ENCODE peak calls at places on chromosome 1, in eight cellular contexts. One of them, this sample, is unnamed.

GRCh38 chr1:37306461-37306860 is 167.9 kb upstream of the ZC3H12A start:
- DNase-seq in cardiac fibroblast: peak; percentile 20
- DNase-seq in fibroblast of mammary gland: peak; percentile 1
- DNase-seq in fibroblast of pulmonary artery: peak; percentile 4
- DNase-seq in cardiac muscle cell: peak; percentile 54
- DNase-seq in prostate gland: peak; percentile 7
- DNase-seq in colonic mucosa: no peak
- DNase-seq in AG04450: no peak
- DNase-seq in this sample: no peak

GRCh38 chr1:246503341-246503740 is 3.7 kb downstream of the SMYD3 start:
- DNase-seq in cardiac fibroblast: no peak
- DNase-seq in fibroblast of mammary gland: peak; percentile 18
- DNase-seq in fibroblast of pulmonary artery: no peak
- DNase-seq in cardiac muscle cell: no peak
- DNase-seq in prostate gland: peak; percentile 32
- DNase-seq in colonic mucosa: no peak
- DNase-seq in AG04450: no peak
- DNase-seq in this sample: no peak

GRCh38 chr1:198122693-198123092 is 34.1 kb upstream of the NEK7 start:
- DNase-seq in cardiac fibroblast: peak; percentile 36
- DNase-seq in fibroblast of mammary gland: no peak
- DNase-seq in fibroblast of pulmonary artery: peak; percentile 31
- DNase-seq in cardiac muscle cell: peak; percentile 43
- DNase-seq in prostate gland: no peak
- DNase-seq in colonic mucosa: no peak
- DNase-seq in AG04450: no peak
- DNase-seq in this sample: no peak

GRCh38 chr1:162035241-162035640 is 11.6 kb upstream of the OLFML2B start:
- DNase-seq in cardiac fibroblast: no peak
- DNase-seq in fibroblast of mammary gland: no peak
- DNase-seq in fibroblast of pulmonary artery: peak; percentile 37
- DNase-seq in cardiac muscle cell: peak; percentile 33
- DNase-seq in prostate gland: no peak
- DNase-seq in colonic mucosa: no peak
- DNase-seq in AG04450: no peak
- DNase-seq in this sample: no peak

GRCh38 chr1:6999826-7000225 is 214.6 kb downstream of the CAMTA1 start:
- DNase-seq in cardiac fibroblast: no peak
- DNase-seq in fibroblast of mammary gland: no peak
- DNase-seq in fibroblast of pulmonary artery: no peak
- DNase-seq in cardiac muscle cell: no peak
- DNase-seq in prostate gland: no peak
- DNase-seq in colonic mucosa: no peak
- DNase-seq in AG04450: no peak
- DNase-seq in this sample: no peak

GRCh38 chr1:180269848-180270766 is 40.0 kb downstream of the LHX4 start:
- DNase-seq in cardiac fibroblast: no peak
- DNase-seq in fibroblast of mammary gland: no peak
- DNase-seq in fibroblast of pulmonary artery: peak; percentile 16
- DNase-seq in cardiac muscle cell: no peak
- DNase-seq in prostate gland: no peak
- DNase-seq in colonic mucosa: peak; percentile 88
- DNase-seq in AG04450: no peak
- DNase-seq in this sample: no peak

GRCh38 chr1:77571642-77572041 is 110.8 kb downstream of the ZZZ3 start:
- DNase-seq in cardiac fibroblast: no peak
- DNase-seq in fibroblast of mammary gland: no peak
- DNase-seq in fibroblast of pulmonary artery: no peak
- DNase-seq in cardiac muscle cell: no peak
- DNase-seq in prostate gland: no peak
- DNase-seq in colonic mucosa: no peak
- DNase-seq in AG04450: no peak
- DNase-seq in this sample: no peak

GRCh38 chr1:87916965-87917364 is 588.3 kb downstream of the LMO4 start:
- DNase-seq in cardiac fibroblast: peak; percentile 32
- DNase-seq in fibroblast of mammary gland: no peak
- DNase-seq in fibroblast of pulmonary artery: peak; percentile 29
- DNase-seq in cardiac muscle cell: peak; percentile 3
- DNase-seq in prostate gland: no peak
- DNase-seq in colonic mucosa: no peak
- DNase-seq in AG04450: no peak
- DNase-seq in this sample: no peak

GRCh38 chr1:5720484-5720883 is 271.7 kb downstream of the NPHP4 start:
- DNase-seq in cardiac fibroblast: no peak
- DNase-seq in fibroblast of mammary gland: no peak
- DNase-seq in fibroblast of pulmonary artery: no peak
- DNase-seq in cardiac muscle cell: no peak
- DNase-seq in prostate gland: no peak
- DNase-seq in colonic mucosa: no peak
- DNase-seq in AG04450: no peak
- DNase-seq in this sample: no peak

GRCh38 chr1:202593845-202594244 is 116.4 kb downstream of the SYT2 start:
- DNase-seq in cardiac fibroblast: no peak
- DNase-seq in fibroblast of mammary gland: no peak
- DNase-seq in fibroblast of pulmonary artery: no peak
- DNase-seq in cardiac muscle cell: no peak
- DNase-seq in prostate gland: peak; percentile 67
- DNase-seq in colonic mucosa: no peak
- DNase-seq in AG04450: no peak
- DNase-seq in this sample: no peak

GRCh38 chr1:204359474-204360255 is at the start of gene PLEKHA6:
- DNase-seq in cardiac fibroblast: peak; percentile 65
- DNase-seq in fibroblast of mammary gland: peak; percentile 40
- DNase-seq in fibroblast of pulmonary artery: peak; percentile 48
- DNase-seq in cardiac muscle cell: peak; percentile 61
- DNase-seq in prostate gland: no peak
- DNase-seq in colonic mucosa: no peak
- DNase-seq in AG04450: no peak
- DNase-seq in this sample: no peak

GRCh38 chr1:66933887-66934700 is 9.3 kb downstream of the MIER1 start:
- DNase-seq in cardiac fibroblast: no peak
- DNase-seq in fibroblast of mammary gland: no peak
- DNase-seq in fibroblast of pulmonary artery: no peak
- DNase-seq in cardiac muscle cell: no peak
- DNase-seq in prostate gland: no peak
- DNase-seq in colonic mucosa: no peak
- DNase-seq in AG04450: no peak
- DNase-seq in this sample: no peak

GRCh38 chr1:93015590-93015989 is 54.3 kb upstream of the DIPK1A start:
- DNase-seq in cardiac fibroblast: peak; percentile 80
- DNase-seq in fibroblast of mammary gland: peak; percentile 65
- DNase-seq in fibroblast of pulmonary artery: peak; percentile 43
- DNase-seq in cardiac muscle cell: peak; percentile 56
- DNase-seq in prostate gland: no peak
- DNase-seq in colonic mucosa: no peak
- DNase-seq in AG04450: no peak
- DNase-seq in this sample: no peak
- H3K4me3 ChIP-seq in cardiac fibroblast: no peak overlapping the region
- H3K4me3 ChIP-seq in fibroblast of mammary gland: no peak overlapping the region
- H3K4me3 ChIP-seq in fibroblast of pulmonary artery: no peak overlapping the region
- H3K4me3 ChIP-seq in cardiac muscle cell: no peak overlapping the region
- H3K4me3 ChIP-seq in prostate gland: no peak overlapping the region
- H3K4me3 ChIP-seq in colonic mucosa: no peak overlapping the region
- H3K4me3 ChIP-seq in AG04450: no peak overlapping the region
- H3K4me3 ChIP-seq in this sample: no peak overlapping the region

GRCh38 chr1:52967666-52968065 is 40.6 kb downstream of the SCP2 start:
- DNase-seq in cardiac fibroblast: no peak
- DNase-seq in fibroblast of mammary gland: no peak
- DNase-seq in fibroblast of pulmonary artery: no peak
- DNase-seq in cardiac muscle cell: no peak
- DNase-seq in prostate gland: peak; percentile 60
- DNase-seq in colonic mucosa: no peak
- DNase-seq in AG04450: no peak
- DNase-seq in this sample: no peak

DNA sequence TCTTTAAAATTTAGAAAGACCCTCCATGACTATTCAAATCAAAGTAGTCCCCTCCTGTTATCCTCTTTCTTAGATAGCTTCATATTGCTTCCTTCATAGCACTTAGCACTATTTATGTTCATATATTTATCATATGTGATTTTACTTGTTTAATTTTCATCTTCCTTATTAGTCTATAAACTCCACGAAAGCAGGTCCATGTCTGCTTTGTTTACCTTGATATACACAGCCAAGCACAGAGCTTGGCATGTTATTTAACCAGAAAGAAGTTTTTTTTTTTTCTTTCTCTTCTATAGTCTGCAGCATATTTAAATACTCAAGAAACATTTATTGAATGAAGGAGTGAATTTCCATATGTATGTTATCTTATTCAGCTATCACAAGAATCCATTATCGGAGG is 36.0 kb downstream of the SCP2 start:
- DNase-seq in cardiac fibroblast: no peak
- DNase-seq in fibroblast of mammary gland: no peak
- DNase-seq in fibroblast of pulmonary artery: no peak
- DNase-seq in cardiac muscle cell: no peak
- DNase-seq in prostate gland: no peak
- DNase-seq in colonic mucosa: no peak
- DNase-seq in AG04450: no peak
- DNase-seq in this sample: no peak
- H3K4me3 ChIP-seq in cardiac fibroblast: no peak overlapping the region
- H3K4me3 ChIP-seq in fibroblast of mammary gland: no peak overlapping the region
- H3K4me3 ChIP-seq in fibroblast of pulmonary artery: no peak overlapping the region
- H3K4me3 ChIP-seq in cardiac muscle cell: no peak overlapping the region
- H3K4me3 ChIP-seq in prostate gland: no peak overlapping the region
- H3K4me3 ChIP-seq in colonic mucosa: no peak overlapping the region
- H3K4me3 ChIP-seq in AG04450: no peak overlapping the region
- H3K4me3 ChIP-seq in this sample: no peak overlapping the region

GRCh38 chr1:210170220-210170619 is 62.4 kb upstream of the SERTAD4 start:
- DNase-seq in cardiac fibroblast: no peak
- DNase-seq in fibroblast of mammary gland: no peak
- DNase-seq in fibroblast of pulmonary artery: no peak
- DNase-seq in cardiac muscle cell: no peak
- DNase-seq in prostate gland: no peak
- DNase-seq in colonic mucosa: no peak
- DNase-seq in AG04450: no peak
- DNase-seq in this sample: no peak

DNA sequence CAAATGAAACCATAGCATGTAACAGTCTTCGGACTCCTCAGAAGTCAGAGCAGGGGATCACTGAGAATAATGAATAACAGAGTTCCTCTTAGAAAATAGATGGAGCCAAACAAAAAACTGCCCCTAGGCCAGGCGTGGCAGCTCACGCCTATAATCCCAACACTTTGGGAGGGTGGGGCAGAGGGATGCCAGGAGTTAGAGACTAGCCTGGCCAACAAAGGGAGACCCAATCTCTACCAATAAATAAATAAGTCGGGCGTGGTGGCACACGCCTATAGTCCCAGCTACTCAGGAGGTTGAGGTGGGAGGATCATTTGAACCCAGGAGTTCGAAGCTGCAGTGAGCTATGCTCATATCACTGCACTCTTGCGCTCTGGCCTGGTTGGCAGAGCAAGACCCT is 58.5 kb upstream of the SERTAD4 start:
- DNase-seq in cardiac fibroblast: no peak
- DNase-seq in fibroblast of mammary gland: no peak
- DNase-seq in fibroblast of pulmonary artery: no peak
- DNase-seq in cardiac muscle cell: no peak
- DNase-seq in prostate gland: no peak
- DNase-seq in colonic mucosa: no peak
- DNase-seq in AG04450: no peak
- DNase-seq in this sample: no peak
- H3K4me3 ChIP-seq in cardiac fibroblast: no peak overlapping the region
- H3K4me3 ChIP-seq in fibroblast of mammary gland: no peak overlapping the region
- H3K4me3 ChIP-seq in fibroblast of pulmonary artery: no peak overlapping the region
- H3K4me3 ChIP-seq in cardiac muscle cell: no peak overlapping the region
- H3K4me3 ChIP-seq in prostate gland: no peak overlapping the region
- H3K4me3 ChIP-seq in colonic mucosa: no peak overlapping the region
- H3K4me3 ChIP-seq in AG04450: no peak overlapping the region
- H3K4me3 ChIP-seq in this sample: no peak overlapping the region

GRCh38 chr1:243257189-243257588 is 1.3 kb downstream of the SDCCAG8 start:
- DNase-seq in cardiac fibroblast: no peak
- DNase-seq in fibroblast of mammary gland: no peak
- DNase-seq in fibroblast of pulmonary artery: no peak
- DNase-seq in cardiac muscle cell: no peak
- DNase-seq in prostate gland: no peak
- DNase-seq in colonic mucosa: no peak
- DNase-seq in AG04450: no peak
- DNase-seq in this sample: no peak
- H3K4me3 ChIP-seq in cardiac fibroblast: peak overlapping the region; percentile 92
- H3K4me3 ChIP-seq in fibroblast of mammary gland: peak overlapping the region; percentile 84
- H3K4me3 ChIP-seq in fibroblast of pulmonary artery: peak overlapping the region; percentile 87
- H3K4me3 ChIP-seq in cardiac muscle cell: peak overlapping the region; percentile 51
- H3K4me3 ChIP-seq in prostate gland: no peak overlapping the region
- H3K4me3 ChIP-seq in colonic mucosa: no peak overlapping the region
- H3K4me3 ChIP-seq in AG04450: peak overlapping the region; percentile 80
- H3K4me3 ChIP-seq in this sample: no peak overlapping the region

DNA sequence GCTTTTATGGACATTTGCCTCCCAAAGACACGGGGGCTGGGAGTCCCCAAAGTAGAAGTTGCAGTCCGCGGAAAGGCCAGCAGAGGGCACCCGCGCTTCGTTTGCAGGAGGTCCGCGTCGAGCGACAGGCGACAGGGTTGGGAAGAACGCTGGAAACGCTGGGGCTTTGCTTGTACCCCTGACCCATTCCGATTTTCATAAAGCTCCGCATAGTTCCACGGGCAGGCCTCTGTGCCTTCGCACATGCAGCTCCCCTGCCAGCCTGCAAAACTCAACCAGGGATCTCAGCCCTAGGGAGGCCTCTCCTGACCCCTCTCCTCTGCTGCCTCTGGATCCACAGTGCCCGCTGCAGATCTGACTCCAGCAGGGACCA is 44.2 kb upstream of the LAPTM5 start:
- DNase-seq in cardiac fibroblast: peak; percentile 73
- DNase-seq in fibroblast of mammary gland: peak; percentile 50
- DNase-seq in fibroblast of pulmonary artery: peak; percentile 69
- DNase-seq in cardiac muscle cell: peak; percentile 68
- DNase-seq in prostate gland: peak; percentile 73
- DNase-seq in colonic mucosa: peak; percentile 88
- DNase-seq in AG04450: no peak
- DNase-seq in this sample: no peak
- H3K4me3 ChIP-seq in cardiac fibroblast: no peak overlapping the region
- H3K4me3 ChIP-seq in fibroblast of mammary gland: no peak overlapping the region
- H3K4me3 ChIP-seq in fibroblast of pulmonary artery: no peak overlapping the region
- H3K4me3 ChIP-seq in cardiac muscle cell: no peak overlapping the region
- H3K4me3 ChIP-seq in prostate gland: no peak overlapping the region
- H3K4me3 ChIP-seq in colonic mucosa: no peak overlapping the region
- H3K4me3 ChIP-seq in AG04450: no peak overlapping the region
- H3K4me3 ChIP-seq in this sample: no peak overlapping the region

DNA sequence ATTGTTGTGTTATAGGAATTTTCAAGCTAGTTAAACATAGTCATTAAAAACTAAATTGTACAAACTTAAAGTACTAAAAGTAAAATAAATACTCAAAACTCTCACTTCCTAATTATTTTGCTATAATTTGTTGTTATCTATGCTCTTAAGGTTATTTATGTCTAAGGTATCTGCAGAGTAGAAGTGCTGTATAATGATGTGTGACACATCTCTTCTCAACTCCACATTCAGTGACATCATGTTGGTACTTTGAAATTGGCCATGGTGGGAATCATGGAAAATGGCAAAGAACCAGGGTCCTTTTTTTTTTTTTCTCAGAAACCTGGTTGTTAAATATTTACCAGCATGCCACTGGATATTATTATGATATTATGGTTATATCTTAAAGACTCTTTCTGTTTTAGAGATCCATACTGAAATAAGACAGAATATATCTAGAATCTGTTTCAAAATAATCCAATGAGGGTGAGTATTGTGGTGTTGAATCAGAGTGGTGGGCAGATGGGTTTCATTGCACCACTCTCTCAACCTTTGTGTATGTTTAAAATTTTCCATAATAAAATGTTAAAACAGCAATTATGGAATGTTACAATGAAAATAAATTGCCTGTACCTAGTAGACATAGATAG is 22.4 kb downstream of the LRRC8B start:
- DNase-seq in cardiac fibroblast: no peak
- DNase-seq in fibroblast of mammary gland: peak; percentile 25
- DNase-seq in fibroblast of pulmonary artery: no peak
- DNase-seq in cardiac muscle cell: no peak
- DNase-seq in prostate gland: no peak
- DNase-seq in colonic mucosa: no peak
- DNase-seq in AG04450: no peak
- DNase-seq in this sample: no peak
- H3K4me3 ChIP-seq in cardiac fibroblast: no peak overlapping the region
- H3K4me3 ChIP-seq in fibroblast of mammary gland: no peak overlapping the region
- H3K4me3 ChIP-seq in fibroblast of pulmonary artery: no peak overlapping the region
- H3K4me3 ChIP-seq in cardiac muscle cell: no peak overlapping the region
- H3K4me3 ChIP-seq in prostate gland: no peak overlapping the region
- H3K4me3 ChIP-seq in colonic mucosa: no peak overlapping the region
- H3K4me3 ChIP-seq in AG04450: no peak overlapping the region
- H3K4me3 ChIP-seq in this sample: no peak overlapping the region